ENCODE peak calls at places on chromosome 12, in five cellular contexts. X is HEK293T, E is GM12878, I is H1, B is HepG2. R is an unnamed sample.
A peak's percentile ranks its signal among the peaks of the same experiment; 100 is the strongest.

GRCh38 chr12:132739600-132740312 is 21.9 kb downstream of the ANKLE2 start:
- DNase-seq in X (no peak), E (no peak), I (no peak), B (no peak), R (no peak)

GRCh38 chr12:84911331-84912190 is 1.0 kb downstream of the SLC6A15 start:
- DNase-seq in X (peak; percentile 79), E (no peak), I (peak; percentile 67), B (no peak), R (peak; percentile 88)

GRCh38 chr12:47686645-47687240 is 19.1 kb downstream of the RPAP3 start:
- DNase-seq in X (peak; percentile 36), E (no peak), I (no peak), B (peak; percentile 25), R (no peak)

GRCh38 chr12:121238604-121239334 is 28.8 kb downstream of the P2RX4 start:
- DNase-seq in X (no peak), E (no peak), I (no peak), B (no peak), R (no peak)

GRCh38 chr12:13268606-13269005 is 72.1 kb downstream of the EMP1 start:
- DNase-seq in X (no peak), E (no peak), I (no peak), B (no peak), R (no peak)

GRCh38 chr12:118060301-118061010 is 523 bp downstream of the WSB2 start:
- DNase-seq in X (peak; percentile 50), E (no peak), I (no peak), B (no peak), R (no peak)

GRCh38 chr12:41701943-41702601 is 442.6 kb downstream of the GXYLT1 start:
- DNase-seq in X (no peak), E (no peak), I (no peak), B (no peak), R (no peak)

GRCh38 chr12:59234391-59234790 is 314.1 kb upstream of the LRIG3 start:
- DNase-seq in X (no peak), E (no peak), I (no peak), B (no peak), R (no peak)

GRCh38 chr12:116376354-116377193 is 99.1 kb upstream of the MED13L start:
- DNase-seq in X (no peak), E (no peak), I (no peak), B (no peak), R (no peak)

GRCh38 chr12:15534870-15535269 is 212.6 kb downstream of the PTPRO start:
- DNase-seq in X (no peak), E (no peak), I (no peak), B (no peak), R (no peak)

GRCh38 chr12:104197264-104197663 is 18.3 kb upstream of the TXNRD1 start:
- DNase-seq in X (no peak), E (no peak), I (no peak), B (no peak), R (no peak)

GRCh38 chr12:5567021-5567744 is 135.3 kb downstream of the NTF3 start:
- DNase-seq in X (no peak), E (no peak), I (no peak), B (no peak), R (no peak)

GRCh38 chr12:109542014-109542413 is 31.3 kb downstream of the MMAB start:
- DNase-seq in X (no peak), E (no peak), I (no peak), B (no peak), R (no peak)

GRCh38 chr12:48027183-48028002 is 23.1 kb upstream of the COL2A1 start:
- DNase-seq in X (no peak), E (no peak), I (no peak), B (no peak), R (no peak)

GRCh38 chr12:90065301-90065801 is 356.7 kb upstream of the ATP2B1 start:
- DNase-seq in X (no peak), E (no peak), I (no peak), B (no peak), R (no peak)

GRCh38 chr12:67573456-67573855 is 75.1 kb upstream of the DYRK2 start:
- DNase-seq in X (no peak), E (no peak), I (no peak), B (no peak), R (no peak)

GRCh38 chr12:99455350-99456037 is 192.1 kb upstream of the GARIN6 start:
- DNase-seq in X (no peak), E (no peak), I (peak; percentile 23), B (no peak), R (peak; percentile 66)

GRCh38 chr12:123389560-123390351 is 5.8 kb downstream of the KMT5A start:
- DNase-seq in X (peak; percentile 37), E (no peak), I (no peak), B (peak; percentile 45), R (no peak)

GRCh38 chr12:5973461-5974115 is 28.5 kb upstream of the ANO2 start:
- DNase-seq in X (no peak), E (no peak), I (no peak), B (no peak), R (no peak)

GRCh38 chr12:96201272-96202227 is 7.4 kb downstream of the ELK3 start:
- DNase-seq in X (no peak), E (no peak), I (no peak), B (no peak), R (no peak)

GRCh38 chr12:65306603-65307501 is 28.4 kb downstream of the MSRB3 start:
- DNase-seq in X (peak; percentile 30), E (no peak), I (no peak), B (peak; percentile 37), R (peak; percentile 8)

GRCh38 chr12:63968685-63969084 is 124.2 kb downstream of the SRGAP1 start:
- DNase-seq in X (no peak), E (no peak), I (no peak), B (no peak), R (no peak)

GRCh38 chr12:75568801-75569200 is 57.4 kb upstream of the KRR1 start:
- DNase-seq in X (no peak), E (no peak), I (no peak), B (no peak), R (no peak)

GRCh38 chr12:93773122-93773871 is 96.1 kb downstream of the CRADD start:
- DNase-seq in X (no peak), E (no peak), I (no peak), B (no peak), R (no peak)

GRCh38 chr12:8032242-8033152 is at the start of gene FOXJ2:
- DNase-seq in X (peak; percentile 73), E (no peak), I (no peak), B (peak; percentile 11), R (peak; percentile 70)

GRCh38 chr12:16553457-16553856 is 52.5 kb downstream of the LMO3 start:
- DNase-seq in X (no peak), E (no peak), I (no peak), B (no peak), R (no peak)

GRCh38 chr12:105226219-105226618 is 9.8 kb downstream of the APPL2 start:
- DNase-seq in X (no peak), E (no peak), I (no peak), B (no peak), R (no peak)

GRCh38 chr12:75350413-75350812 is 15.9 kb downstream of the GLIPR1L1 start:
- DNase-seq in X (no peak), E (no peak), I (no peak), B (no peak), R (no peak)

GRCh38 chr12:53046655-53047220 is 3.1 kb upstream of the TNS2 start:
- DNase-seq in X (peak; percentile 34), E (no peak), I (no peak), B (peak; percentile 51), R (no peak)

GRCh38 chr12:94012508-94013044 is 135.8 kb upstream of the PLXNC1 start:
- DNase-seq in X (no peak), E (no peak), I (no peak), B (no peak), R (no peak)

GRCh38 chr12:1995205-1995896 is 8.9 kb downstream of the DCP1B start:
- DNase-seq in X (no peak), E (peak; percentile 30), I (no peak), B (no peak), R (no peak)
- TF ChIP-seq SUZ12 in X (no peak), E (no peak), I (no peak), B (no peak), R (no peak)

GRCh38 chr12:112555621-112556233 is 137.0 kb downstream of the PTPN11 start:
- DNase-seq in X (peak; percentile 35), E (no peak), I (no peak), B (no peak), R (no peak)

GRCh38 chr12:112557954-112558630 is 139.3 kb downstream of the PTPN11 start:
- DNase-seq in X (no peak), E (no peak), I (no peak), B (no peak), R (no peak)

GRCh38 chr12:112564160-112564559 is 145.4 kb downstream of the PTPN11 start:
- DNase-seq in X (no peak), E (no peak), I (no peak), B (no peak), R (no peak)

GRCh38 chr12:112559784-112560183 is 141.0 kb downstream of the PTPN11 start:
- DNase-seq in X (no peak), E (no peak), I (no peak), B (no peak), R (no peak)
- TF ChIP-seq SUZ12 in X (no peak), E (no peak), I (no peak), B (no peak), R (no peak)

GRCh38 chr12:55060470-55060869 is 40.7 kb downstream of the NEUROD4 start:
- DNase-seq in X (no peak), E (peak; percentile 61), I (no peak), B (no peak), R (no peak)

GRCh38 chr12:55060970-55061543 is 41.3 kb downstream of the NEUROD4 start:
- DNase-seq in X (no peak), E (no peak), I (no peak), B (no peak), R (no peak)

GRCh38 chr12:55058776-55059175 is 39.0 kb downstream of the NEUROD4 start:
- DNase-seq in X (no peak), E (no peak), I (no peak), B (no peak), R (no peak)

GRCh38 chr12:55058082-55058481 is 38.3 kb downstream of the NEUROD4 start:
- DNase-seq in X (no peak), E (no peak), I (no peak), B (no peak), R (no peak)

GRCh38 chr12:55057466-55057865 is 37.7 kb downstream of the NEUROD4 start:
- DNase-seq in X (no peak), E (no peak), I (no peak), B (no peak), R (no peak)
- TF ChIP-seq SUZ12 in X (no peak), E (no peak), I (no peak), B (no peak), R (no peak)

DNA sequence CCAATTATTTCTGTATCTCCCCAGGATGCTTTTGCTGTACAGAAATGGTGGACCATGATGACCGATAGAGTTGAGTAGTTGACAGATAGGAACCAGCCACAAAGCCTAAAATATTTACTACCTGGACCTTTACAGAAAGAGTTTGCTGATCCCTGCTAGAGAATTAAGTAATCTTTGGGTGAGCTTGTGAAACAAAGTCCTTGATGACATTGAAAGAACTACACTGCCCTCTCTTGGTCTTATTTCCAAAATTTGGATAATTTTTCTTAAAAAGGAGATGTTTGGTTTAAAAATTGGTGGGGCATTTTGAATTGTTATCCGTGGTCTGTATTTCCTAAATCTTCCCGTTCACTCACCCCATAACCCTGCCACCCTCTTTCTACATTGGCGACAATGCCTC is 13.7 kb upstream of the TCTN1 start:
- DNase-seq in X (no peak), E (no peak), I (no peak), B (peak; percentile 70), R (no peak)
- TF ChIP-seq SUZ12 in X (no peak), E (no peak), I (no peak), B (no peak), R (no peak)

GRCh38 chr12:45200497-45201043 is 15.3 kb upstream of the ANO6 start:
- DNase-seq in X (no peak), E (no peak), I (no peak), B (peak; percentile 48), R (no peak)
- TF ChIP-seq SUZ12 in X (no peak), E (no peak), I (no peak), B (no peak), R (no peak)